ENCODE peak calls at places on chromosomes 4 and X, in six cellular contexts. One of them, this sample, is unnamed.

GRCh38 chrX:24838624-24839023 is 144.9 kb downstream of the POLA1 start:
- DNase-seq in GM12865: peak; percentile 26
- DNase-seq in ascending aorta: no peak
- DNase-seq in stomach: no peak
- DNase-seq in B cell: no peak
- DNase-seq in cardiac fibroblast: peak; percentile 50
- DNase-seq in this sample: peak; percentile 50

GRCh38 chrX:111098874-111099273 is 2.9 kb downstream of the PAK3 start:
- DNase-seq in GM12865: peak; percentile 61
- DNase-seq in ascending aorta: peak; percentile 65
- DNase-seq in stomach: peak; percentile 62
- DNase-seq in B cell: peak; percentile 43
- DNase-seq in cardiac fibroblast: peak; percentile 15
- DNase-seq in this sample: peak; percentile 25

GRCh38 chr4:76233967-76234678 is 17.4 kb upstream of the FAM47E start:
- DNase-seq in GM12865: no peak
- DNase-seq in ascending aorta: no peak
- DNase-seq in stomach: no peak
- DNase-seq in B cell: no peak
- DNase-seq in cardiac fibroblast: no peak
- DNase-seq in this sample: no peak

GRCh38 chr4:75777589-75777988 is 53.2 kb downstream of the USO1 start:
- DNase-seq in GM12865: no peak
- DNase-seq in ascending aorta: no peak
- DNase-seq in stomach: no peak
- DNase-seq in B cell: no peak
- DNase-seq in cardiac fibroblast: no peak
- DNase-seq in this sample: no peak

GRCh38 chrX:145751943-145752342 is 65.7 kb upstream of the SLITRK2 start:
- DNase-seq in GM12865: no peak
- DNase-seq in ascending aorta: no peak
- DNase-seq in stomach: no peak
- DNase-seq in B cell: no peak
- DNase-seq in cardiac fibroblast: peak; percentile 49
- DNase-seq in this sample: peak; percentile 46

GRCh38 chrX:151870603-151871002 is 42.1 kb upstream of the MAGEA4 start:
- DNase-seq in GM12865: no peak
- DNase-seq in ascending aorta: no peak
- DNase-seq in stomach: no peak
- DNase-seq in B cell: no peak
- DNase-seq in cardiac fibroblast: peak; percentile 83
- DNase-seq in this sample: peak; percentile 84

GRCh38 chr4:26687728-26688127 is 103.8 kb downstream of the TBC1D19 start:
- DNase-seq in GM12865: no peak
- DNase-seq in ascending aorta: no peak
- DNase-seq in stomach: no peak
- DNase-seq in B cell: no peak
- DNase-seq in cardiac fibroblast: peak; percentile 94
- DNase-seq in this sample: peak; percentile 87

GRCh38 chr4:26530094-26530493 is 39.8 kb upstream of the CCKAR start:
- DNase-seq in GM12865: no peak
- DNase-seq in ascending aorta: no peak
- DNase-seq in stomach: no peak
- DNase-seq in B cell: no peak
- DNase-seq in cardiac fibroblast: no peak
- DNase-seq in this sample: no peak

GRCh38 chrX:16882702-16883486 is 12.7 kb upstream of the RBBP7 start:
- DNase-seq in GM12865: peak; percentile 73
- DNase-seq in ascending aorta: peak; percentile 84
- DNase-seq in stomach: peak; percentile 74
- DNase-seq in B cell: peak; percentile 73
- DNase-seq in cardiac fibroblast: peak; percentile 71
- DNase-seq in this sample: peak; percentile 64

GRCh38 chr4:152281211-152281610 is 254.7 kb downstream of the FBXW7 start:
- DNase-seq in GM12865: no peak
- DNase-seq in ascending aorta: no peak
- DNase-seq in stomach: no peak
- DNase-seq in B cell: no peak
- DNase-seq in cardiac fibroblast: no peak
- DNase-seq in this sample: no peak

GRCh38 chr4:101279377-101279871 is 67.9 kb downstream of the PPP3CA start:
- DNase-seq in GM12865: peak; percentile 33
- DNase-seq in ascending aorta: peak; percentile 68
- DNase-seq in stomach: no peak
- DNase-seq in B cell: peak; percentile 52
- DNase-seq in cardiac fibroblast: peak; percentile 97
- DNase-seq in this sample: peak; percentile 93

GRCh38 chr4:119744580-119744979 is 116.0 kb upstream of the PDE5A start:
- DNase-seq in GM12865: no peak
- DNase-seq in ascending aorta: no peak
- DNase-seq in stomach: no peak
- DNase-seq in B cell: no peak
- DNase-seq in cardiac fibroblast: no peak
- DNase-seq in this sample: no peak

GRCh38 chrX:23953908-23954269 is 46.1 kb downstream of the CXorf58 start:
- DNase-seq in GM12865: peak; percentile 4
- DNase-seq in ascending aorta: no peak
- DNase-seq in stomach: no peak
- DNase-seq in B cell: no peak
- DNase-seq in cardiac fibroblast: no peak
- DNase-seq in this sample: no peak

GRCh38 chr4:15400911-15401671 is 26.7 kb upstream of the C1QTNF7 start:
- DNase-seq in GM12865: peak; percentile 54
- DNase-seq in ascending aorta: peak; percentile 89
- DNase-seq in stomach: no peak
- DNase-seq in B cell: no peak
- DNase-seq in cardiac fibroblast: peak; percentile 92
- DNase-seq in this sample: peak; percentile 65

GRCh38 chr4:127209580-127210095 is 423.1 kb upstream of the INTU start:
- DNase-seq in GM12865: no peak
- DNase-seq in ascending aorta: no peak
- DNase-seq in stomach: no peak
- DNase-seq in B cell: no peak
- DNase-seq in cardiac fibroblast: no peak
- DNase-seq in this sample: no peak

GRCh38 chr4:86496094-86497060 is 97.7 kb upstream of the PTPN13 start:
- DNase-seq in GM12865: peak; percentile 58
- DNase-seq in ascending aorta: peak; percentile 67
- DNase-seq in stomach: peak; percentile 38
- DNase-seq in B cell: no peak
- DNase-seq in cardiac fibroblast: peak; percentile 71
- DNase-seq in this sample: peak; percentile 49

GRCh38 chr4:101033986-101034385 is 313.3 kb downstream of the PPP3CA start:
- DNase-seq in GM12865: no peak
- DNase-seq in ascending aorta: no peak
- DNase-seq in stomach: no peak
- DNase-seq in B cell: no peak
- DNase-seq in cardiac fibroblast: no peak
- DNase-seq in this sample: no peak

GRCh38 chr4:121668368-121669162 is 28.2 kb downstream of the ANXA5 start:
- DNase-seq in GM12865: no peak
- DNase-seq in ascending aorta: no peak
- DNase-seq in stomach: no peak
- DNase-seq in B cell: no peak
- DNase-seq in cardiac fibroblast: peak; percentile 98
- DNase-seq in this sample: peak; percentile 98

GRCh38 chrX:117959045-117959444 is 157.6 kb downstream of the KLHL13 start:
- DNase-seq in GM12865: peak; percentile 1
- DNase-seq in ascending aorta: no peak
- DNase-seq in stomach: no peak
- DNase-seq in B cell: no peak
- DNase-seq in cardiac fibroblast: no peak
- DNase-seq in this sample: no peak

GRCh38 chrX:96540111-96540631 is 144.5 kb upstream of the DIAPH2 start:
- DNase-seq in GM12865: peak; percentile 2
- DNase-seq in ascending aorta: no peak
- DNase-seq in stomach: no peak
- DNase-seq in B cell: no peak
- DNase-seq in cardiac fibroblast: no peak
- DNase-seq in this sample: no peak

GRCh38 chr4:40621592-40622512 is 7.8 kb downstream of the RBM47 start:
- DNase-seq in GM12865: peak; percentile 95
- DNase-seq in ascending aorta: peak; percentile 87
- DNase-seq in stomach: peak; percentile 82
- DNase-seq in B cell: peak; percentile 65
- DNase-seq in cardiac fibroblast: peak; percentile 99
- DNase-seq in this sample: peak; percentile 98

GRCh38 chrX:132389480-132389879 is 99.4 kb downstream of the MBNL3 start:
- DNase-seq in GM12865: no peak
- DNase-seq in ascending aorta: no peak
- DNase-seq in stomach: no peak
- DNase-seq in B cell: no peak
- DNase-seq in cardiac fibroblast: no peak
- DNase-seq in this sample: no peak

GRCh38 chrX:147877726-147878125 is 34.0 kb upstream of the FMR1 start:
- DNase-seq in GM12865: no peak
- DNase-seq in ascending aorta: no peak
- DNase-seq in stomach: no peak
- DNase-seq in B cell: no peak
- DNase-seq in cardiac fibroblast: no peak
- DNase-seq in this sample: no peak

GRCh38 chrX:149286940-149287349 is 218.2 kb downstream of the IDS start:
- DNase-seq in GM12865: peak; percentile 70
- DNase-seq in ascending aorta: no peak
- DNase-seq in stomach: peak; percentile 44
- DNase-seq in B cell: peak; percentile 40
- DNase-seq in cardiac fibroblast: peak; percentile 66
- DNase-seq in this sample: peak; percentile 56

GRCh38 chrX:107725761-107726555 is 49.6 kb downstream of the TSC22D3 start:
- DNase-seq in GM12865: no peak
- DNase-seq in ascending aorta: no peak
- DNase-seq in stomach: no peak
- DNase-seq in B cell: no peak
- DNase-seq in cardiac fibroblast: no peak
- DNase-seq in this sample: no peak

GRCh38 chrX:41014776-41015175 is 70.5 kb upstream of the USP9X start:
- DNase-seq in GM12865: no peak
- DNase-seq in ascending aorta: no peak
- DNase-seq in stomach: no peak
- DNase-seq in B cell: no peak
- DNase-seq in cardiac fibroblast: peak; percentile 82
- DNase-seq in this sample: no peak

GRCh38 chr4:41865306-41865980 is 69.8 kb upstream of the TMEM33 start:
- DNase-seq in GM12865: no peak
- DNase-seq in ascending aorta: peak; percentile 52
- DNase-seq in stomach: no peak
- DNase-seq in B cell: no peak
- DNase-seq in cardiac fibroblast: peak; percentile 5
- DNase-seq in this sample: no peak
- TF ChIP-seq CTCF in GM12865: no peak
- TF ChIP-seq CTCF in ascending aorta: no peak
- TF ChIP-seq CTCF in stomach: no peak
- TF ChIP-seq CTCF in B cell: no peak
- TF ChIP-seq CTCF in cardiac fibroblast: no peak
- TF ChIP-seq CTCF in this sample: no peak

GRCh38 chrX:48468693-48469691 is 1.1 kb downstream of the SLC38A5 start:
- DNase-seq in GM12865: peak; percentile 56
- DNase-seq in ascending aorta: no peak
- DNase-seq in stomach: no peak
- DNase-seq in B cell: no peak
- DNase-seq in cardiac fibroblast: no peak
- DNase-seq in this sample: no peak
- TF ChIP-seq CTCF in GM12865: peak; percentile 33
- TF ChIP-seq CTCF in ascending aorta: no peak
- TF ChIP-seq CTCF in stomach: no peak
- TF ChIP-seq CTCF in B cell: peak; percentile 15
- TF ChIP-seq CTCF in cardiac fibroblast: no peak
- TF ChIP-seq CTCF in this sample: peak; percentile 18

GRCh38 chrX:141278306-141278705 is 36.0 kb upstream of the SPANXC start:
- DNase-seq in GM12865: peak; percentile 1
- DNase-seq in ascending aorta: no peak
- DNase-seq in stomach: no peak
- DNase-seq in B cell: no peak
- DNase-seq in cardiac fibroblast: peak; percentile 42
- DNase-seq in this sample: peak; percentile 7
- TF ChIP-seq CTCF in GM12865: peak; percentile 31
- TF ChIP-seq CTCF in ascending aorta: no peak
- TF ChIP-seq CTCF in stomach: no peak
- TF ChIP-seq CTCF in B cell: peak; percentile 25
- TF ChIP-seq CTCF in cardiac fibroblast: peak; percentile 66
- TF ChIP-seq CTCF in this sample: peak; percentile 63

DNA sequence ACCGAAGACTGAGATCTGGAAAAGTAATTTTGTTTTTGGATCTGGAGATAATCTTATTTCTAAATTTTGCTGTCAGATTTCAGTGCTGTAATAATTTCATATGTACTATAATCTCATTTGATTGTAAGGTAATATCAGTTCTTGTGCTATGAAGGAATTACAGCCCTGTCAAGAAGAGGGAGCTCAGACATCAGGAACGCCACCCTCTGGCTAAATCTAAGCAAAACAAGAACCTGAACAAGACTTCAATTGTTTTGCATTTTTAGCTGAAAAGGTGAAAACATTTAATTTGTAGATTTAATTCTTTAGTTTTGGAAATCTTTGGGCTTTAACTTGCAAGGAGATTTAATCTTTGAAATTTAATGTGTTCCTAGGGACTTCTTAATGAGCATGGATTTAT is 525.4 kb upstream of the HS3ST1 start:
- DNase-seq in GM12865: no peak
- DNase-seq in ascending aorta: no peak
- DNase-seq in stomach: no peak
- DNase-seq in B cell: no peak
- DNase-seq in cardiac fibroblast: peak; percentile 59
- DNase-seq in this sample: peak; percentile 9
- TF ChIP-seq CTCF in GM12865: no peak
- TF ChIP-seq CTCF in ascending aorta: no peak
- TF ChIP-seq CTCF in stomach: peak; percentile 20
- TF ChIP-seq CTCF in B cell: no peak
- TF ChIP-seq CTCF in cardiac fibroblast: peak; percentile 53
- TF ChIP-seq CTCF in this sample: peak; percentile 29

DNA sequence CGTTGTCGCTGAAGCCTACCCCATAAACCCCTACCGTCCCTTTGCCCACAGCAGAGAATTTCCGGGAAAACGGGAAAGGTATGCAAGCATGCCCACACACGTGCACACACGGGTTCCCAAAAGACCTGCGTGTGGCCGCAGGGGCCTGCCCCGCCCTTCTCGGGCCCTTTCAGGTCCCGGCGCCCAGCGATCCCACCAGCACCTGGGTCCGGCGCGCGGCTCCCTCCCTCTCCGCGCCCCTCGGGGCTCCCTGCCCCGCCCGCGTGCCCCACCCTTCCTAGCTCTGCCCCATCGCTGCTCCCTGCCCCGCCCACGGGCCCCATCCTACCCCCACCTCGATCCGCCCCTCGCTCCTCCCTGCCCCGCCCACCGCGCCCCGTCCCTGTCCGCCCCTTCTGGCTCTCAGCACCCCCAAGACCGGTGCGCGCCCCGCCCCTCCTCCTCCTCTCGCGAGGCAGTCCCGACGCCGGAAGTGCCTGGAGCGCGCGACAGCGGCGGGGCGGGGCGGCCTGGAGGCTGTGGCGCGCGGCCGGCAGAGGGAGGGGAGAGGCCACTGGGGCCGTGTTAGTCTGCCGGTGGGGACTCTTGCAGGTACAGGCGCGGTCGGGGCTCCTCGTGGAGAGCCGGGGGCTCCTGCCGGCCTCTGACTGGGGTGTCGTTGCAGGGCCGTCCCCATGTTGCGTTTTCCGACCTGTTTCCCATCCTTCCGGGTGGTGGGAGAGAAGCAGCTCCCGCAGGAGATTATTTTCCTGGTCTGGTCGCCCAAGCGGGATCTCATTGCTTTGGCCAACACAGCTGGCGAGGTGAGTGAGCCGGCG is at the start of gene ANAPC4:
- DNase-seq in GM12865: peak; percentile 98
- DNase-seq in ascending aorta: peak; percentile 95
- DNase-seq in stomach: peak; percentile 96
- DNase-seq in B cell: peak; percentile 97
- DNase-seq in cardiac fibroblast: peak; percentile 94
- DNase-seq in this sample: peak; percentile 95
- TF ChIP-seq CTCF in GM12865: peak; percentile 8
- TF ChIP-seq CTCF in ascending aorta: peak; percentile 3
- TF ChIP-seq CTCF in stomach: no peak
- TF ChIP-seq CTCF in B cell: peak; percentile 9
- TF ChIP-seq CTCF in cardiac fibroblast: no peak
- TF ChIP-seq CTCF in this sample: no peak